ENCODE peak calls at places on chromosome 22, in ten cellular contexts. Y is right lobe of liver, L is body of pancreas, X is heart left ventricle, J is esophagus squamous epithelium, A is IMR-90, E is spleen, Z is ovary, G is A549, Q is lower leg skin. I is an unnamed sample.

GRCh38 chr22:23521442-23522113 is 58.5 kb downstream of the IGLL1 start:
- DNase-seq in Y (peak; percentile 93), L (peak; percentile 95), X (peak; percentile 95), J (no peak), A (peak; percentile 75), E (peak; percentile 95), Z (peak; percentile 94), G (peak; percentile 70), Q (peak; percentile 96), I (peak; percentile 86)

GRCh38 chr22:23063539-23064380 is 6.6 kb upstream of the GNAZ start:
- DNase-seq in Y (peak; percentile 38), L (no peak), X (peak; percentile 56), J (no peak), A (no peak), E (peak; percentile 64), Z (no peak), G (no peak), Q (peak; percentile 79), I (peak; percentile 11)

GRCh38 chr22:44524806-44525205 is 26.8 kb upstream of the RTL6 start:
- DNase-seq in Y (peak; percentile 15), L (no peak), X (no peak), J (no peak), A (no peak), E (no peak), Z (no peak), G (no peak), Q (peak; percentile 31), I (no peak)

GRCh38 chr22:45999379-45999971 is 22.5 kb upstream of the WNT7B start:
- DNase-seq in Y (no peak), L (no peak), X (peak; percentile 18), J (no peak), A (no peak), E (peak; percentile 56), Z (no peak), G (no peak), Q (no peak), I (no peak)

GRCh38 chr22:37016134-37016910 is 2.9 kb downstream of the TST start:
- DNase-seq in Y (no peak), L (no peak), X (no peak), J (no peak), A (no peak), E (no peak), Z (no peak), G (no peak), Q (no peak), I (no peak)

GRCh38 chr22:37196539-37197450 is 8.7 kb upstream of the C1QTNF6 start:
- DNase-seq in Y (peak; percentile 92), L (peak; percentile 88), X (peak; percentile 92), J (no peak), A (peak; percentile 79), E (peak; percentile 87), Z (peak; percentile 92), G (peak; percentile 77), Q (peak; percentile 95), I (peak; percentile 94)

GRCh38 chr22:23565288-23565941 is 14.7 kb downstream of the IGLL1 start:
- DNase-seq in Y (no peak), L (peak; percentile 17), X (no peak), J (no peak), A (no peak), E (peak; percentile 78), Z (no peak), G (no peak), Q (no peak), I (no peak)

GRCh38 chr22:22037740-22038139 is 55.2 kb upstream of the TOP3B start:
- DNase-seq in Y (no peak), L (no peak), X (no peak), J (no peak), A (peak; percentile 91), E (no peak), Z (no peak), G (no peak), Q (no peak), I (no peak)

GRCh38 chr22:37404126-37404525 is 23.2 kb downstream of the ELFN2 start:
- DNase-seq in Y (no peak), L (no peak), X (no peak), J (no peak), A (no peak), E (no peak), Z (no peak), G (no peak), Q (no peak), I (no peak)

GRCh38 chr22:35580351-35581022 is 36.6 kb downstream of the MB start:
- DNase-seq in Y (no peak), L (no peak), X (peak; percentile 71), J (no peak), A (no peak), E (no peak), Z (no peak), G (no peak), Q (no peak), I (no peak)

GRCh38 chr22:45127866-45128265 is 35.9 kb upstream of the NUP50 start:
- DNase-seq in Y (no peak), L (no peak), X (no peak), J (no peak), A (peak; percentile 75), E (no peak), Z (no peak), G (no peak), Q (no peak), I (no peak)

GRCh38 chr22:22397292-22397870 is 111.2 kb downstream of the ZNF280B start:
- DNase-seq in Y (no peak), L (no peak), X (no peak), J (no peak), A (no peak), E (no peak), Z (no peak), G (peak; percentile 37), Q (peak; percentile 40), I (no peak)

GRCh38 chr22:48866906-48867597 is 960.6 kb downstream of the BRD1 start:
- DNase-seq in Y (peak; percentile 30), L (no peak), X (no peak), J (no peak), A (no peak), E (peak; percentile 61), Z (no peak), G (no peak), Q (no peak), I (no peak)

GRCh38 chr22:25563757-25564319 is 637 bp upstream of the GRK3 start:
- DNase-seq in Y (no peak), L (peak; percentile 35), X (no peak), J (no peak), A (peak; percentile 6), E (no peak), Z (peak; percentile 16), G (no peak), Q (no peak), I (no peak)

GRCh38 chr22:35380013-35380412 is 883 bp upstream of the HMOX1 start:
- DNase-seq in Y (no peak), L (no peak), X (no peak), J (no peak), A (peak; percentile 17), E (no peak), Z (no peak), G (no peak), Q (no peak), I (no peak)

GRCh38 chr22:39309881-39310714 is 9.3 kb downstream of the RPL3 start:
- DNase-seq in Y (no peak), L (no peak), X (peak; percentile 28), J (no peak), A (peak; percentile 58), E (no peak), Z (no peak), G (no peak), Q (no peak), I (no peak)

GRCh38 chr22:39306456-39307361 is 12.7 kb downstream of the RPL3 start:
- DNase-seq in Y (no peak), L (peak; percentile 75), X (peak; percentile 68), J (no peak), A (no peak), E (peak; percentile 77), Z (no peak), G (no peak), Q (no peak), I (no peak)

GRCh38 chr22:39309364-39309861 is 10.0 kb downstream of the RPL3 start:
- DNase-seq in Y (no peak), L (no peak), X (peak; percentile 59), J (no peak), A (no peak), E (no peak), Z (peak; percentile 27), G (no peak), Q (no peak), I (no peak)

GRCh38 chr22:39311592-39312400 is 7.6 kb downstream of the RPL3 start:
- DNase-seq in Y (no peak), L (no peak), X (peak; percentile 47), J (no peak), A (no peak), E (no peak), Z (no peak), G (no peak), Q (no peak), I (no peak)

GRCh38 chr22:39308614-39309363 is 10.6 kb downstream of the RPL3 start:
- DNase-seq in Y (no peak), L (peak; percentile 42), X (peak; percentile 81), J (no peak), A (peak; percentile 96), E (peak; percentile 74), Z (peak; percentile 70), G (peak; percentile 60), Q (peak; percentile 96), I (peak; percentile 84)
- TF ChIP-seq POLR2A in Y (no peak), L (no peak), X (no peak), J (no peak), A (no peak), E (no peak), Z (no peak), G (no peak), Q (no peak), I (no peak)

DNA sequence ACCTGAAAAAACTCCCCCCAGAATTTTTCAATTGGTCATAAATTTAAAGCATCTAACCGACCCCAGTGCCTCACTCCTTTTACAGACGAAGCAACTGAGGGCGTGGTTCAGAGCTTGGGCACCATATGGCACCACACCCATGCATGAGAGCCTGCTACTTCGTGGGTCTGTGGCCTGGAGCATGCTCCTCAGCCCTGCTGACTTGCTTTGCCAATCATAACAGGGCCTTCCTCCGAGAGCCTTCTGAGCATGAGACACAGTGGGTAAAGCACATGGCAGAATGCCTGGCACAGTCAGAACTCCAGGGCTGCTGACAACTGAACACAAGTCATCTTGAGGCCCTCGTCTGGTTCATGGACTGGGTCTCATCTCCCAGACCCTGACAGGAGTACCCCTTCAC is 33.3 kb downstream of the HIRA start:
- DNase-seq in Y (peak; percentile 32), L (no peak), X (no peak), J (no peak), A (no peak), E (no peak), Z (no peak), G (no peak), Q (no peak), I (no peak)
- TF ChIP-seq POLR2A in Y (no peak), L (no peak), X (no peak), J (no peak), A (no peak), E (no peak), Z (no peak), G (no peak), Q (no peak), I (no peak)

GRCh38 chr22:41907436-41908401 is 7.2 kb downstream of the SHISA8 start:
- DNase-seq in Y (peak; percentile 34), L (no peak), X (no peak), J (no peak), A (peak; percentile 13), E (no peak), Z (no peak), G (no peak), Q (no peak), I (no peak)
- TF ChIP-seq POLR2A in Y (no peak), L (no peak), X (no peak), J (no peak), A (no peak), E (no peak), Z (no peak), G (no peak), Q (no peak), I (no peak)

GRCh38 chr22:32713737-32714457 is 87.6 kb upstream of the TIMP3 start:
- DNase-seq in Y (no peak), L (no peak), X (no peak), J (no peak), A (no peak), E (no peak), Z (no peak), G (no peak), Q (no peak), I (no peak)
- TF ChIP-seq POLR2A in Y (no peak), L (no peak), X (no peak), J (no peak), A (no peak), E (no peak), Z (no peak), G (no peak), Q (no peak), I (no peak)

I was measured in uterus.